ENCODE peak calls at places on chromosomes 13 and 19, in four cellular contexts. One of them, this sample, is unnamed.
A peak's percentile ranks its signal among the peaks of the same experiment; 100 is the strongest.

GRCh38 chr19:38023245-38023644 is 116.2 kb downstream of the SIPA1L3 start:
- DNase-seq in H1: no peak
- DNase-seq in IMR-90: peak; percentile 67
- DNase-seq in H9: no peak
- DNase-seq in this sample: no peak

GRCh38 chr13:90091611-90092010 is 1255.9 kb upstream of the MIR17HG start:
- DNase-seq in H9: no peak
- DNase-seq in H1: no peak
- DNase-seq in IMR-90: no peak
- DNase-seq in this sample: no peak

GRCh38 chr13:102517959-102518358 is 78.8 kb upstream of the TPP2 start:
- DNase-seq in IMR-90: no peak
- DNase-seq in H1: no peak
- DNase-seq in H9: no peak
- DNase-seq in this sample: no peak

GRCh38 chr13:106958690-106959089 is 390.8 kb upstream of the ARGLU1 start:
- DNase-seq in H9: no peak
- DNase-seq in H1: no peak
- DNase-seq in IMR-90: no peak
- DNase-seq in this sample: no peak

GRCh38 chr13:105908581-105908980 is 626.9 kb downstream of the EFNB2 start:
- DNase-seq in H1: no peak
- DNase-seq in H9: no peak
- DNase-seq in IMR-90: no peak
- DNase-seq in this sample: no peak

GRCh38 chr19:54179921-54180452 is 7.0 kb upstream of the TMC4 start:
- DNase-seq in H1: peak; percentile 92
- DNase-seq in IMR-90: peak; percentile 60
- DNase-seq in H9: peak; percentile 98
- DNase-seq in this sample: peak; percentile 99

GRCh38 chr19:33771308-33772101 is 25.2 kb upstream of the KCTD15 start:
- DNase-seq in H9: peak; percentile 71
- DNase-seq in IMR-90: peak; percentile 41
- DNase-seq in H1: peak; percentile 29
- DNase-seq in this sample: peak; percentile 52

GRCh38 chr13:34361528-34361927 is 543.6 kb downstream of the RFC3 start:
- DNase-seq in IMR-90: no peak
- DNase-seq in H1: no peak
- DNase-seq in H9: no peak
- DNase-seq in this sample: no peak

GRCh38 chr13:26619321-26619720 is 61.8 kb downstream of the WASF3 start:
- DNase-seq in IMR-90: peak; percentile 91
- DNase-seq in H1: no peak
- DNase-seq in H9: no peak
- DNase-seq in this sample: no peak

GRCh38 chr13:74289861-74290260 is 155.7 kb upstream of the KLF12 start:
- DNase-seq in H9: no peak
- DNase-seq in IMR-90: no peak
- DNase-seq in H1: no peak
- DNase-seq in this sample: no peak

GRCh38 chr19:38263696-38264485 is 482 bp upstream of the SPINT2 start:
- DNase-seq in H9: peak; percentile 97
- DNase-seq in IMR-90: peak; percentile 45
- DNase-seq in H1: peak; percentile 80
- DNase-seq in this sample: peak; percentile 96

GRCh38 chr13:50153888-50154287 is 138.6 kb downstream of the KCNRG start:
- DNase-seq in H1: no peak
- DNase-seq in H9: no peak
- DNase-seq in IMR-90: no peak
- DNase-seq in this sample: no peak

GRCh38 chr13:50153401-50153800 is 138.2 kb downstream of the KCNRG start:
- DNase-seq in IMR-90: no peak
- DNase-seq in H9: no peak
- DNase-seq in H1: no peak
- DNase-seq in this sample: no peak

GRCh38 chr13:50154697-50155096 is 139.5 kb downstream of the KCNRG start:
- DNase-seq in IMR-90: no peak
- DNase-seq in H1: no peak
- DNase-seq in H9: no peak
- DNase-seq in this sample: no peak

GRCh38 chr13:50152224-50152623 is 137.0 kb downstream of the KCNRG start:
- DNase-seq in IMR-90: no peak
- DNase-seq in H1: no peak
- DNase-seq in H9: no peak
- DNase-seq in this sample: no peak

DNA sequence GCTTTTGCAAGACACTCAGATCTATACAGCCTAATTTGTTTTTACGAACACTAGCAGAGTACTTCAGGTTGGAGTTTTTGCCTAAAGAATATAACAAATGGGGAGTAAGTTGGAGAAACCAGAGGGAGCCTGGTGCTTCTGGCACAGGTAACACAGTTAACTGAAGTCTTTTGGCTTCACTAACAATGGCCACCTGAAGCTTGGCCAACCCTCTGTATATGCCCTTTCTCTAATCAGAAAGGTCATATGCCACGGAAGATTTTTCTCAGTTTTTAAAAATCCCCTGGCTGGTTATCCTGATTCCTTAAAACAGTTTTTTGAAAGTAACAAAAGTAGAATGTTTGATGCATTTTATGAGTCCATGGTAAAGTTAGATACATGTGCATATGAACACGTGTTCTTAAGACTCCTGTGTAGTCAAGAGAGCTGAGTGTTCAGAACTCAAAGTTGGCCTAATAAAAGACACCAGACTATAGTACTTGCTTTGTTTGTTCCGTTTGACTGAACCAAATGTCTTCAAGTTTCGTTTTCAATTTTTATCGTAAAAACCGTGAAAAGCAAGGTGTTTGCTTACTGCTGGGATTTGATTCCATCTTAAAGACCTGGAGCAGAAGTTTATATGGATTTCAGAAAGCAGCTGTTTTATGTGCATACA is 137.5 kb downstream of the KCNRG start:
- DNase-seq in H1: no peak
- DNase-seq in H9: no peak
- DNase-seq in IMR-90: no peak
- DNase-seq in this sample: no peak
- H3K9ac ChIP-seq in H1: no peak overlapping the region
- H3K9ac ChIP-seq in H9: no peak overlapping the region
- H3K9ac ChIP-seq in IMR-90: no peak overlapping the region
- H3K9ac ChIP-seq in this sample: no peak overlapping the region

GRCh38 chr19:51016798-51017683 is 2.5 kb downstream of the KLK10 start:
- DNase-seq in H9: peak; percentile 94
- DNase-seq in IMR-90: peak; percentile 16
- DNase-seq in H1: peak; percentile 75
- DNase-seq in this sample: peak; percentile 90
- H4K5ac ChIP-seq in H9: no peak overlapping the region
- H4K5ac ChIP-seq in IMR-90: no peak overlapping the region
- H4K5ac ChIP-seq in H1: no peak overlapping the region
- H4K5ac ChIP-seq in this sample: no peak overlapping the region

GRCh38 chr19:3721900-3722442 is 13.8 kb downstream of the TJP3 start:
- DNase-seq in H1: no peak
- DNase-seq in IMR-90: no peak
- DNase-seq in H9: no peak
- DNase-seq in this sample: no peak
- H4K8ac ChIP-seq in H1: no peak overlapping the region
- H4K8ac ChIP-seq in IMR-90: no peak overlapping the region
- H4K8ac ChIP-seq in H9: no peak overlapping the region
- H4K8ac ChIP-seq in this sample: no peak overlapping the region

GRCh38 chr13:45367358-45367757 is 26.4 kb upstream of the TPT1 start:
- DNase-seq in IMR-90: peak; percentile 94
- DNase-seq in H9: peak; percentile 88
- DNase-seq in H1: peak; percentile 66
- DNase-seq in this sample: peak; percentile 81
- H3K9ac ChIP-seq in IMR-90: no peak overlapping the region
- H3K9ac ChIP-seq in H9: no peak overlapping the region
- H3K9ac ChIP-seq in H1: no peak overlapping the region
- H3K9ac ChIP-seq in this sample: no peak overlapping the region

DNA sequence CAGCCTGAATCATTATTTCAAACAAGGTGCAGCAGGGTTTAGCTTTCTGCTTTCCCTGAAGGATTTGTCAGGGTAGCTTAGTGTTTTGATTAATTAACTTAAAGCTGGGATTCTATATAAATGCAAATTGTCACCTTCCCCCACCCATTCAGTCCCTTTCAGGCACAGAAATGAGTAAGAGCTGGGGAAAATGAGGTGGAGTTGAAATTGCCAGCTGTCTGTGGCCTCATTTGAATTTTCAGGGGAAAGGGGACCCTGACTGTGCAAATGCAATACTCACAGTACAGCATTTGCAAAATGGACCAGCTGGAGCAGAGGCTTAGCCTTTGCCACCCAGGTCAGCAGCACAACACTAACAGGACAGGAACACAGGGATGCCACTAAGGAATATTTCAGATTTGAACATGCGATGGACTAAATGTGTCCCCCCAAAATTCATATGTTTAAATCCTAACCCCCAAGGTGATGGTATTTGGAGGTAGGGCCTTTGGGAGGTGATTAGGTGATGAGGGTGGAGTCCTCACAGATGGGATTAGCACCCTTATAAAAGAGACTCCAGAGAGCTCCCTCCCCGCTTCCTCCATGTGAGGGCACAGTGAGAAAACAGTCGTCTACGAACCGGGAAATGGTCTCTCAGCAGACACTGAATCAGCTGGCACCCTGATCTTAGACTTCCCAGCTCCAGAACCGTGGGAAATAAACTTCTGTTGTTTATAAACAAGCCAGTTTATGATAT is 59.5 kb upstream of the CYSLTR2 start:
- DNase-seq in H9: no peak
- DNase-seq in H1: no peak
- DNase-seq in IMR-90: no peak
- DNase-seq in this sample: peak; percentile 56
- H4K5ac ChIP-seq in H9: no peak overlapping the region
- H4K5ac ChIP-seq in H1: no peak overlapping the region
- H4K5ac ChIP-seq in IMR-90: no peak overlapping the region
- H4K5ac ChIP-seq in this sample: peak overlapping the region; percentile 75

GRCh38 chr13:100521912-100522490 is 66.6 kb downstream of the GGACT start:
- DNase-seq in H9: no peak
- DNase-seq in IMR-90: no peak
- DNase-seq in H1: no peak
- DNase-seq in this sample: no peak
- H4K8ac ChIP-seq in H9: no peak overlapping the region
- H4K8ac ChIP-seq in IMR-90: no peak overlapping the region
- H4K8ac ChIP-seq in H1: no peak overlapping the region
- H4K8ac ChIP-seq in this sample: no peak overlapping the region

GRCh38 chr19:48868196-48868886 is at the start of gene PLEKHA4:
- DNase-seq in IMR-90: peak; percentile 49
- DNase-seq in H9: peak; percentile 57
- DNase-seq in H1: no peak
- DNase-seq in this sample: no peak
- H3K9ac ChIP-seq in IMR-90: peak within 1 kb of the TSS; percentile 95
- H3K9ac ChIP-seq in H9: peak within 1 kb of the TSS; percentile 3
- H3K9ac ChIP-seq in H1: peak within 1 kb of the TSS; percentile 24
- H3K9ac ChIP-seq in this sample: peak within 1 kb of the TSS; percentile 50